ENCODE peak calls at places on chromosomes 5 and 9, in ten cellular contexts. P, W, I, E, M, D, N, Q, B and K are unnamed samples.

GRCh38 chr5:7886849-7887460 is 18.0 kb downstream of the MTRR start:
- DNase-seq in I (no peak), E (peak), Q (no peak), D (peak), P (no peak), B (no peak), W (peak), M (no peak), N (no peak), K (peak)

GRCh38 chr5:109743770-109744212 is 54.1 kb downstream of the MAN2A1 start:
- DNase-seq in B (no peak), E (peak), I (no peak), Q (no peak), W (peak), M (peak), N (no peak), P (no peak), D (no peak), K (peak)

GRCh38 chr9:78029601-78030552 is 1.7 kb downstream of the GNAQ start:
- DNase-seq in E (peak), B (no peak), P (peak), N (no peak), Q (peak), D (peak), M (no peak), I (no peak), W (peak), K (peak)

GRCh38 chr5:135169753-135170152 is 135.7 kb upstream of the PITX1 start:
- DNase-seq in Q (no peak), W (no peak), E (no peak), I (no peak), D (no peak), N (no peak), M (no peak), B (no peak), P (no peak), K (no peak)

GRCh38 chr5:165334186-165334585 is 1828.8 kb downstream of the MAT2B start:
- DNase-seq in M (no peak), P (no peak), B (no peak), N (no peak), W (peak), E (peak), Q (no peak), D (no peak), I (no peak), K (no peak)

GRCh38 chr9:73008273-73008672 is 55.4 kb upstream of the ALDH1A1 start:
- DNase-seq in P (no peak), N (no peak), M (no peak), W (no peak), B (no peak), E (no peak), I (no peak), D (no peak), Q (no peak), K (no peak)

GRCh38 chr5:93578813-93579560 is 2.0 kb downstream of the NR2F1-AS1 start:
- DNase-seq in E (peak), I (no peak), W (peak), N (no peak), B (no peak), D (no peak), Q (no peak), P (no peak), M (no peak), K (peak)

GRCh38 chr9:7570107-7570720 is 229.4 kb downstream of the DMAC1 start:
- DNase-seq in I (no peak), N (peak), Q (peak), B (peak), E (peak), D (no peak), P (peak), M (no peak), W (peak), K (peak)

GRCh38 chr9:128771094-128771721 is 519 bp downstream of the ZER1 start:
- DNase-seq in N (no peak), M (no peak), W (peak), B (no peak), I (no peak), D (no peak), Q (peak), P (peak), E (peak), K (peak)